ENCODE peak calls at places on chromosome 14, in ten cellular contexts. One of them, this sample, is unnamed.

GRCh38 chr14:29741909-29742401 is 185.7 kb downstream of the PRKD1 start:
- DNase-seq in GM23338: no peak
- DNase-seq in left lung: no peak
- DNase-seq in left ventricle myocardium inferior: no peak
- DNase-seq in choroid plexus epithelial cell: peak; percentile 58
- DNase-seq in right lobe of liver: no peak
- DNase-seq in lower lobe of right lung: no peak
- DNase-seq in cardiac fibroblast: peak; percentile 81
- DNase-seq in fibroblast of pulmonary artery: peak; percentile 84
- DNase-seq in CD8-positive, alpha-beta T cell: no peak
- DNase-seq in this sample: peak; percentile 48

GRCh38 chr14:28609228-28609828 is 157.3 kb upstream of the FOXG1 start:
- DNase-seq in GM23338: peak; percentile 83
- DNase-seq in left lung: no peak
- DNase-seq in left ventricle myocardium inferior: no peak
- DNase-seq in choroid plexus epithelial cell: peak; percentile 87
- DNase-seq in right lobe of liver: peak; percentile 54
- DNase-seq in lower lobe of right lung: peak; percentile 50
- DNase-seq in cardiac fibroblast: peak; percentile 80
- DNase-seq in fibroblast of pulmonary artery: peak; percentile 87
- DNase-seq in CD8-positive, alpha-beta T cell: no peak
- DNase-seq in this sample: no peak

GRCh38 chr14:89121961-89122675 is 294.9 kb downstream of the FOXN3 start:
- DNase-seq in GM23338: peak; percentile 89
- DNase-seq in left lung: no peak
- DNase-seq in left ventricle myocardium inferior: no peak
- DNase-seq in choroid plexus epithelial cell: no peak
- DNase-seq in right lobe of liver: no peak
- DNase-seq in lower lobe of right lung: no peak
- DNase-seq in cardiac fibroblast: no peak
- DNase-seq in fibroblast of pulmonary artery: no peak
- DNase-seq in CD8-positive, alpha-beta T cell: no peak
- DNase-seq in this sample: no peak

GRCh38 chr14:51614707-51615106 is 37.0 kb upstream of the FRMD6 start:
- DNase-seq in GM23338: no peak
- DNase-seq in left lung: no peak
- DNase-seq in left ventricle myocardium inferior: no peak
- DNase-seq in choroid plexus epithelial cell: no peak
- DNase-seq in right lobe of liver: no peak
- DNase-seq in lower lobe of right lung: no peak
- DNase-seq in cardiac fibroblast: no peak
- DNase-seq in fibroblast of pulmonary artery: no peak
- DNase-seq in CD8-positive, alpha-beta T cell: no peak
- DNase-seq in this sample: peak; percentile 60

GRCh38 chr14:24432259-24433131 is 2.7 kb downstream of the KHNYN start:
- DNase-seq in GM23338: no peak
- DNase-seq in left lung: no peak
- DNase-seq in left ventricle myocardium inferior: no peak
- DNase-seq in choroid plexus epithelial cell: no peak
- DNase-seq in right lobe of liver: no peak
- DNase-seq in lower lobe of right lung: no peak
- DNase-seq in cardiac fibroblast: no peak
- DNase-seq in fibroblast of pulmonary artery: no peak
- DNase-seq in CD8-positive, alpha-beta T cell: no peak
- DNase-seq in this sample: no peak

GRCh38 chr14:33120341-33120740 is 181.7 kb downstream of the NPAS3 start:
- DNase-seq in GM23338: no peak
- DNase-seq in left lung: no peak
- DNase-seq in left ventricle myocardium inferior: no peak
- DNase-seq in choroid plexus epithelial cell: peak; percentile 33
- DNase-seq in right lobe of liver: no peak
- DNase-seq in lower lobe of right lung: no peak
- DNase-seq in cardiac fibroblast: no peak
- DNase-seq in fibroblast of pulmonary artery: peak; percentile 40
- DNase-seq in CD8-positive, alpha-beta T cell: no peak
- DNase-seq in this sample: no peak

GRCh38 chr14:88439088-88439487 is 53.6 kb downstream of the SPATA7 start:
- DNase-seq in GM23338: no peak
- DNase-seq in left lung: no peak
- DNase-seq in left ventricle myocardium inferior: no peak
- DNase-seq in choroid plexus epithelial cell: no peak
- DNase-seq in right lobe of liver: no peak
- DNase-seq in lower lobe of right lung: no peak
- DNase-seq in cardiac fibroblast: no peak
- DNase-seq in fibroblast of pulmonary artery: no peak
- DNase-seq in CD8-positive, alpha-beta T cell: no peak
- DNase-seq in this sample: no peak

GRCh38 chr14:77459072-77459723 is 1.3 kb downstream of the AHSA1 start:
- DNase-seq in GM23338: peak; percentile 91
- DNase-seq in left lung: no peak
- DNase-seq in left ventricle myocardium inferior: no peak
- DNase-seq in choroid plexus epithelial cell: peak; percentile 90
- DNase-seq in right lobe of liver: peak; percentile 47
- DNase-seq in lower lobe of right lung: no peak
- DNase-seq in cardiac fibroblast: peak; percentile 86
- DNase-seq in fibroblast of pulmonary artery: peak; percentile 85
- DNase-seq in CD8-positive, alpha-beta T cell: peak; percentile 66
- DNase-seq in this sample: peak; percentile 37

GRCh38 chr14:66295386-66295785 is 190.8 kb upstream of the CCDC196 start:
- DNase-seq in GM23338: no peak
- DNase-seq in left lung: no peak
- DNase-seq in left ventricle myocardium inferior: no peak
- DNase-seq in choroid plexus epithelial cell: no peak
- DNase-seq in right lobe of liver: no peak
- DNase-seq in lower lobe of right lung: no peak
- DNase-seq in cardiac fibroblast: no peak
- DNase-seq in fibroblast of pulmonary artery: no peak
- DNase-seq in CD8-positive, alpha-beta T cell: no peak
- DNase-seq in this sample: no peak

GRCh38 chr14:52852810-52853521 is 61.6 kb upstream of the GNPNAT1 start:
- DNase-seq in GM23338: no peak
- DNase-seq in left lung: no peak
- DNase-seq in left ventricle myocardium inferior: no peak
- DNase-seq in choroid plexus epithelial cell: peak; percentile 17
- DNase-seq in right lobe of liver: no peak
- DNase-seq in lower lobe of right lung: no peak
- DNase-seq in cardiac fibroblast: peak; percentile 41
- DNase-seq in fibroblast of pulmonary artery: peak; percentile 35
- DNase-seq in CD8-positive, alpha-beta T cell: no peak
- DNase-seq in this sample: no peak

DNA sequence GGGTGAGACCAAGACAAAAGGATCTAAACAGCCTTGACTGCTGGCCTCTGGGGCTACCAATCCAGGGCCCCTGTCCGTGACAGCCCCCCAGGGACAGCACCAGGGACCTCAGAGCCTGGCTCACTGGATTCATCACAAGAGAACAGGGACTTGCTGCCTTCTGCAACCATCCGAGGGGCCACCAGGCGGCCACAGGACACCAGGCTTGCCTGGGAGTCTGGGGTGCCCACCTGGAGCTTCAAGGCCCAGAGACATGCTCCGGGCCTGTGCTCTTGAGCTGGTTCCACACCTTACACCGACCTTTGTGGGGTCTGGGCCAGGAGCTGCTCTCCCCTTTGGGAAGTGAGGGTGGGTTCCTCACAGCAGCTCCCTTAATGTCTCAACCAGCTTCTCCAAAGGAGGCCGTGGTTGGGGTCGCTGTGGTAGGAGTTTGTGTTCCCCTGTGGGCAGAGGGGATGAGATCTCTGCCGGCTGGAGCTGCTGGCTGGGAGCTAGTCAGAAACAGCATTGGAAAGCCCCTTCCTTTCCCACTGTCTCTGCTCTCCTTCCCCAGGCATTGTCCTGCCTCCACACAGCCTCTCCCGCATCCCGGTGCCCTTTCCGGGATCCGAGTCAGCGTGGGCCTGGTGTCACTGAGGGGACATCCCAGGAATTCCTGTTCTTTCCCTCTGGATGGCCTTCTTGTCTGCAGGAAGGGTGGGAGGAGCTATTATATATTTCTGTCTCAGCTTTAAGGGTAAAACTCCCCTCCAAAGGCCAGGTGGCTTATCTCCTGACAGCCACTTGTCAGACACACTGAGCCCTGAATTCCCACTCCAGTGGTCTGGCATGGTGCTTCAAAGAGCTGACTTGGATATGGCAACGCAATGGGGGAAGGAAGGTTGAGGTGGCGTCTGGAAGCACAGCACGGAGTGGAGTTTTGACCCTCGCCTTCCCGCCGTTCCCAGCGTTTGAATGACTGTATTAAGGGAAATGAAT is 5.1 kb upstream of the PAPLN start:
- DNase-seq in GM23338: peak; percentile 87
- DNase-seq in left lung: no peak
- DNase-seq in left ventricle myocardium inferior: no peak
- DNase-seq in choroid plexus epithelial cell: no peak
- DNase-seq in right lobe of liver: no peak
- DNase-seq in lower lobe of right lung: peak; percentile 45
- DNase-seq in cardiac fibroblast: no peak
- DNase-seq in fibroblast of pulmonary artery: no peak
- DNase-seq in CD8-positive, alpha-beta T cell: no peak
- DNase-seq in this sample: no peak
- TF ChIP-seq CTCF in GM23338: peak; percentile 63
- TF ChIP-seq CTCF in left lung: no peak
- TF ChIP-seq CTCF in left ventricle myocardium inferior: no peak
- TF ChIP-seq CTCF in choroid plexus epithelial cell: peak; percentile 51
- TF ChIP-seq CTCF in right lobe of liver: no peak
- TF ChIP-seq CTCF in lower lobe of right lung: peak; percentile 12
- TF ChIP-seq CTCF in cardiac fibroblast: peak; percentile 44
- TF ChIP-seq CTCF in fibroblast of pulmonary artery: peak; percentile 38
- TF ChIP-seq CTCF in CD8-positive, alpha-beta T cell: no peak
- TF ChIP-seq CTCF in this sample: peak; percentile 33

GRCh38 chr14:42654707-42655106 is 1048.0 kb downstream of the LRFN5 start:
- DNase-seq in GM23338: peak; percentile 57
- DNase-seq in left lung: no peak
- DNase-seq in left ventricle myocardium inferior: no peak
- DNase-seq in choroid plexus epithelial cell: no peak
- DNase-seq in right lobe of liver: no peak
- DNase-seq in lower lobe of right lung: no peak
- DNase-seq in cardiac fibroblast: no peak
- DNase-seq in fibroblast of pulmonary artery: no peak
- DNase-seq in CD8-positive, alpha-beta T cell: no peak
- DNase-seq in this sample: no peak
- H3K4me3 ChIP-seq in GM23338: no peak overlapping the region
- H3K4me3 ChIP-seq in left lung: no peak overlapping the region
- H3K4me3 ChIP-seq in left ventricle myocardium inferior: no peak overlapping the region
- H3K4me3 ChIP-seq in choroid plexus epithelial cell: no peak overlapping the region
- H3K4me3 ChIP-seq in right lobe of liver: no peak overlapping the region
- H3K4me3 ChIP-seq in lower lobe of right lung: no peak overlapping the region
- H3K4me3 ChIP-seq in cardiac fibroblast: no peak overlapping the region
- H3K4me3 ChIP-seq in fibroblast of pulmonary artery: no peak overlapping the region
- H3K4me3 ChIP-seq in CD8-positive, alpha-beta T cell: no peak overlapping the region
- H3K4me3 ChIP-seq in this sample: no peak overlapping the region

GRCh38 chr14:102087762-102088011 is 843 bp upstream of the HSP90AA1 start:
- DNase-seq in GM23338: peak; percentile 52
- DNase-seq in left lung: no peak
- DNase-seq in left ventricle myocardium inferior: no peak
- DNase-seq in choroid plexus epithelial cell: no peak
- DNase-seq in right lobe of liver: no peak
- DNase-seq in lower lobe of right lung: no peak
- DNase-seq in cardiac fibroblast: no peak
- DNase-seq in fibroblast of pulmonary artery: no peak
- DNase-seq in CD8-positive, alpha-beta T cell: no peak
- DNase-seq in this sample: no peak

GRCh38 chr14:102085503-102085902 is 1.3 kb downstream of the HSP90AA1 start:
- DNase-seq in GM23338: no peak
- DNase-seq in left lung: no peak
- DNase-seq in left ventricle myocardium inferior: no peak
- DNase-seq in choroid plexus epithelial cell: no peak
- DNase-seq in right lobe of liver: no peak
- DNase-seq in lower lobe of right lung: no peak
- DNase-seq in cardiac fibroblast: no peak
- DNase-seq in fibroblast of pulmonary artery: no peak
- DNase-seq in CD8-positive, alpha-beta T cell: no peak
- DNase-seq in this sample: no peak

GRCh38 chr14:102086346-102086971 is 385 bp downstream of the HSP90AA1 start:
- DNase-seq in GM23338: peak; percentile 62
- DNase-seq in left lung: peak; percentile 65
- DNase-seq in left ventricle myocardium inferior: peak; percentile 31
- DNase-seq in choroid plexus epithelial cell: peak; percentile 73
- DNase-seq in right lobe of liver: no peak
- DNase-seq in lower lobe of right lung: peak; percentile 73
- DNase-seq in cardiac fibroblast: peak; percentile 65
- DNase-seq in fibroblast of pulmonary artery: peak; percentile 63
- DNase-seq in CD8-positive, alpha-beta T cell: peak; percentile 80
- DNase-seq in this sample: no peak

GRCh38 chr14:102088012-102088792 is 1.4 kb upstream of the HSP90AA1 start:
- DNase-seq in GM23338: peak; percentile 84
- DNase-seq in left lung: peak; percentile 76
- DNase-seq in left ventricle myocardium inferior: peak; percentile 58
- DNase-seq in choroid plexus epithelial cell: peak; percentile 54
- DNase-seq in right lobe of liver: peak; percentile 66
- DNase-seq in lower lobe of right lung: peak; percentile 83
- DNase-seq in cardiac fibroblast: peak; percentile 32
- DNase-seq in fibroblast of pulmonary artery: peak; percentile 17
- DNase-seq in CD8-positive, alpha-beta T cell: peak; percentile 42
- DNase-seq in this sample: no peak

DNA sequence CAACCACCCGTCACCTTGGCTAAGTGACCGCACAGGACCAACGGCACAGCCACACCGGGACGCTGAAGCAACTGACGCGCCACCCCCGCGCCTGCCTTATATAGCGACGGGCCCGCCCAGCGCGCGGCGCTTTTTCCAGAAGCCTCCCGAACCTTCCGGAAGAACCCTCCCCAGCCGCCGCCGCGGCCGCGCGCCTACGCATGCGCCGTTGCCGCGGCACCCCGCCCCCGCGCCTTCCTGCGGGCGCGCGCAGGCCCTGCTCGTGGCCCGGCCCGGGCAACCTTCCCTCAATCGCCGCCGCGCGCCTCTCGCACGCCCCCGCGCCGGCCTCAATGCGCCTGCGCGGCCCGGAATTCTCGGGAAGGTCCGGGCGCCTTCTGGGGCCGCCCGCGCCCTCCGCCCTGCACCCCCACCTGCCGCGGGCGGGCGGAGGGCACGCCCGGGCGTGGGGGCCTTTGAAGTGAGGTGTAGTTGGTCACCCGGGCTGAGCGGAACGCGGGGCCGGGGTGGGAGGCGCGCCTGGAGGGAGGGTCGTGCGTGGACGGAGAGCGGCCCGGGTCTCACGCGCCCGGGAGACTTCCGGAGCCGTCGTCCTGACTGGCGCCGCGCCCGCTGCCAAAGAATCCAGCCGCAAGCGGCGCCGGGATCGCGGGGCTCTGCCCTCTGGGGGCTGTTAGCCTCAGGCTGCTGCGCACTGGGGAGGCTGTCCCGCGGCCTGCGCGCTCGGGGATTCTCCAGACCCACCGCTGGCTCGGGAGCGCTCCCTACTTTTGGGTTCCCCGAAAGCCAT is at the start of gene HSP90AA1:
- DNase-seq in GM23338: peak; percentile 97
- DNase-seq in left lung: peak; percentile 94
- DNase-seq in left ventricle myocardium inferior: peak; percentile 95
- DNase-seq in choroid plexus epithelial cell: peak; percentile 91
- DNase-seq in right lobe of liver: peak; percentile 95
- DNase-seq in lower lobe of right lung: peak; percentile 97
- DNase-seq in cardiac fibroblast: peak; percentile 96
- DNase-seq in fibroblast of pulmonary artery: peak; percentile 93
- DNase-seq in CD8-positive, alpha-beta T cell: peak; percentile 91
- DNase-seq in this sample: peak; percentile 48
- TF ChIP-seq CTCF in GM23338: no peak
- TF ChIP-seq CTCF in left lung: peak; percentile 9
- TF ChIP-seq CTCF in left ventricle myocardium inferior: peak; percentile 42
- TF ChIP-seq CTCF in choroid plexus epithelial cell: no peak
- TF ChIP-seq CTCF in right lobe of liver: no peak
- TF ChIP-seq CTCF in lower lobe of right lung: peak; percentile 23
- TF ChIP-seq CTCF in cardiac fibroblast: no peak
- TF ChIP-seq CTCF in fibroblast of pulmonary artery: no peak
- TF ChIP-seq CTCF in CD8-positive, alpha-beta T cell: no peak
- TF ChIP-seq CTCF in this sample: peak; percentile 32

GRCh38 chr14:101563352-101563653 is 2.0 kb downstream of the DIO3 start:
- DNase-seq in GM23338: no peak
- DNase-seq in left lung: no peak
- DNase-seq in left ventricle myocardium inferior: no peak
- DNase-seq in choroid plexus epithelial cell: no peak
- DNase-seq in right lobe of liver: no peak
- DNase-seq in lower lobe of right lung: no peak
- DNase-seq in cardiac fibroblast: no peak
- DNase-seq in fibroblast of pulmonary artery: no peak
- DNase-seq in CD8-positive, alpha-beta T cell: no peak
- DNase-seq in this sample: no peak
- H3K4me3 ChIP-seq in GM23338: peak overlapping the region; percentile 67
- H3K4me3 ChIP-seq in left lung: no peak overlapping the region
- H3K4me3 ChIP-seq in left ventricle myocardium inferior: no peak overlapping the region
- H3K4me3 ChIP-seq in choroid plexus epithelial cell: no peak overlapping the region
- H3K4me3 ChIP-seq in right lobe of liver: no peak overlapping the region
- H3K4me3 ChIP-seq in lower lobe of right lung: no peak overlapping the region
- H3K4me3 ChIP-seq in cardiac fibroblast: no peak overlapping the region
- H3K4me3 ChIP-seq in fibroblast of pulmonary artery: no peak overlapping the region
- H3K4me3 ChIP-seq in CD8-positive, alpha-beta T cell: no peak overlapping the region
- H3K4me3 ChIP-seq in this sample: no peak overlapping the region